ENCODE peak calls at places on chromosomes 16 and 17, in four cellular contexts. Y is fibroblast of lung, G is H9, N is PC-3. F is an unnamed sample.

GRCh38 chr17:33962857-33963655 is 292.0 kb upstream of the CCL2 start:
- DNase-seq in Y (no peak), G (no peak), N (no peak), F (no peak)

GRCh38 chr16:77838597-77839255 is 50.4 kb downstream of the VAT1L start:
- DNase-seq in Y (no peak), G (no peak), N (no peak), F (no peak)

GRCh38 chr17:50044483-50044882 is 11.4 kb upstream of the ITGA3 start:
- DNase-seq in Y (no peak), G (no peak), N (no peak), F (no peak)

GRCh38 chr16:31696968-31697743 is 169.5 kb downstream of the AHSP start:
- DNase-seq in Y (peak), G (no peak), N (peak), F (no peak)

GRCh38 chr17:48429638-48430586 is at the start of gene SKAP1:
- DNase-seq in Y (no peak), G (peak), N (no peak), F (no peak)

GRCh38 chr16:85401370-85401916 is 211.7 kb upstream of the GSE1 start:
- DNase-seq in Y (no peak), G (no peak), N (no peak), F (peak)

GRCh38 chr17:28916302-28916934 is 13.5 kb upstream of the DHRS13 start:
- DNase-seq in Y (peak), G (no peak), N (no peak), F (peak)

GRCh38 chr17:61757168-61757567 is 106.2 kb downstream of the BRIP1 start:
- DNase-seq in Y (no peak), G (no peak), N (no peak), F (no peak)

GRCh38 chr16:57480127-57480753 is 6.1 kb downstream of the DOK4 start:
- DNase-seq in Y (peak), G (no peak), N (no peak), F (no peak)

GRCh38 chr17:17110520-17110919 is 68.3 kb downstream of the MPRIP start:
- DNase-seq in Y (no peak), G (no peak), N (no peak), F (no peak)

GRCh38 chr16:15041260-15042011 is 14.4 kb downstream of the NTAN1 start:
- DNase-seq in Y (peak), G (peak), N (no peak), F (no peak)

GRCh38 chr16:25693621-25694020 is 1.9 kb downstream of the HS3ST4 start:
- DNase-seq in Y (no peak), G (no peak), N (no peak), F (no peak)

GRCh38 chr16:4798456-4798855 is 3.3 kb downstream of the SMIM22 start:
- DNase-seq in Y (no peak), G (no peak), N (no peak), F (no peak)

GRCh38 chr17:58096892-58097291 is 13.7 kb downstream of the DYNLL2 start:
- DNase-seq in Y (no peak), G (no peak), N (peak), F (no peak)
- TF ChIP-seq CTCF in Y (no peak), G (peak), N (peak), F (peak)

GRCh38 chr16:11604783-11605563 is 18.3 kb upstream of the LITAF start:
- DNase-seq in Y (peak), G (no peak), N (no peak), F (no peak)

GRCh38 chr16:11602321-11602720 is 15.6 kb upstream of the LITAF start:
- DNase-seq in Y (no peak), G (no peak), N (no peak), F (no peak)

GRCh38 chr16:11601425-11601824 is 14.7 kb upstream of the LITAF start:
- DNase-seq in Y (no peak), G (no peak), N (no peak), F (no peak)

GRCh38 chr16:11601911-11602310 is 15.2 kb upstream of the LITAF start:
- DNase-seq in Y (no peak), G (no peak), N (no peak), F (no peak)

GRCh38 chr16:11603331-11603750 is 16.6 kb upstream of the LITAF start:
- DNase-seq in Y (no peak), G (no peak), N (no peak), F (no peak)
- H2AFZ ChIP-seq in Y (no peak), G (peak), N (no peak), F (no peak)

DNA sequence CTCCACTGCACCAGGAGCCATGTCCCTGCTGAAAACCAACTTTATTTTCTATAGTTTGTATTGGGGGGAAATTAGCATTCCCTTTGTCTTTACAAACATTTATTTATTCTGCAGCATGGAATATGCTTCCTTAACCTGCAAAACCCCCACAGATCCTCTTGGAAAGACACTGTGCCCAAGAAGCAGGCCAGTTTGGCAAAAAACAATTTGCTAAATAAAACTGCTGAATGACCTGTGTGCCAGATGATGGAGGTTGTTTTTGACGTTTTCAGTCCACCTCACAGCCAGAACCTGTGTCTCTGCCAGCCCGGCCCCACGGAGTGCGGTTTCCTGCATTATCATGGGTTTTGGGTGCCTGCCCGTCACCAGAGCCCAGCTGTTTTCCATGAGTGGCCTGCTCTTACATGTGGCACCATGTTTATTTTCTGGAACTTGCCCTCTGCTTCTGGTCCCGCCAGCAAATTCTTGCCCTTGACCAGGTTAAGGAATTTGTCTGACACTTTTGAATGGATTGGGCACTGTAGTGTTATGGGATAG is 26.4 kb downstream of the ORC6 start:
- DNase-seq in Y (no peak), G (no peak), N (no peak), F (no peak)
- TF ChIP-seq CTCF in Y (no peak), G (no peak), N (no peak), F (no peak)

DNA sequence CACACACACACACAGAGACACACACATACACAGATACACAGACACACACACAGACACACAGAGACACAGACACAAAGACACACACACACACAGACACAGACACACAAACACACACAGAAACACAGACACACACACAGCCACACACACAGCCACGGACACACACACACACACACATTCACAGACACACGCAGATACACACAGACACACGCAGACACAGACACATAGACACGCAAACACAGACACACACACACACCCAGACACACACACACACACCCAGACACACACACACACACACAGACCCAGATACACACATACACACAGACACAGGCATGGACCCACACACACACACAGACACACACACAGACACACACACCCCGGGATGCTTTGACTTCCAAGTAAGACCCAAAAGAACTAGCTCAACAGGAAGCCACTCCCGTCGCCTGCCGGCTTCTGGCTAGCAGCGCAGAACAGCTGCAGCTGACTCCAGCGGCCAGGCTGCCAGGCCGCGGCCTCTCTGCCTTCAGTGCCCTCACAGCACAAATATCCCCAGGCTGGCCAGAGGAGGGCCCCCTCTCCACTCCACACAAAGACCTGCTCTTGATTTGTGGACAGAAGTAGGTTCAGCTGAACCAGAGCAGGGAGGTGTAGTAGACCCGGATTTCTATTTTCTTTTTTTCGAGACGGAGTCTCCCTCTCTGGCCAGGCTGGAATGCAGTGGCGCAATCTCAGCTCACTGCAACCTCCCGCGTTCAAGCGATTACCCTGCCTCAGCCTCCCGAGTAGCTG is 6.0 kb upstream of the CHRNE start:
- DNase-seq in Y (peak), G (peak), N (peak), F (peak)
- H2AFZ ChIP-seq in Y (peak), G (no peak), N (peak), F (no peak)

GRCh38 chr17:56629450-56630187 is 36.1 kb downstream of the NOG start:
- DNase-seq in Y (peak), G (peak), N (peak), F (peak)
- TF ChIP-seq CTCF in Y (peak), G (peak), N (peak), F (peak)

DNA sequence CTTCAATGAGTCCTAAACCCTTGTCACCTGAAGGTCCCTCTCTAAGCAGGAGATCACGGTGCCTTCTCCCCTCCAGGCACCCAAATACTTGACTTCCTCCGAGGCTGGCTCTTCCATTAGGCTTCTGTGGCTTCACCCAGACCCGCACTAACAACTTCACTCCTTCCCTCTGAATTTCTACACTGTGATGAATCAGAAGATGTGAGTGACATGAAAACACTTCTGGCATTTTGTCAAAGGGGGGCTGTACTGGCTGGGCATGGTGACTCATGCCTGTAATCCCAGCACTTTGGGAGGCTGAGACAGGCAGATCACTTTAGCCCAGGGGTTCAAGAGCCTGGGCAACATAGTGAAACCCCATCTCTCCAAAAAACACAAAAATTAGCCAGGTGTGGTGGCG is 72.6 kb upstream of the CNEP1R1 start:
- DNase-seq in Y (peak), G (no peak), N (peak), F (no peak)
- H2AFZ ChIP-seq in Y (no peak), G (no peak), N (no peak), F (no peak)

GRCh38 chr16:88811850-88812736 is at the start of gene APRT:
- DNase-seq in Y (peak), G (peak), N (peak), F (peak)
- TF ChIP-seq CTCF in Y (peak), G (peak), N (no peak), F (no peak)

GRCh38 chr17:3904486-3904885 is 11.6 kb upstream of the CAMKK1 start:
- DNase-seq in Y (no peak), G (no peak), N (no peak), F (no peak)
- H2AFZ ChIP-seq in Y (no peak), G (no peak), N (no peak), F (no peak)

GRCh38 chr17:70621593-70621992 is 452.3 kb downstream of the KCNJ2 start:
- DNase-seq in Y (peak), G (no peak), N (no peak), F (no peak)

GRCh38 chr17:70624208-70624607 is 454.9 kb downstream of the KCNJ2 start:
- DNase-seq in Y (no peak), G (no peak), N (no peak), F (no peak)

GRCh38 chr17:70622382-70623260 is 453.3 kb downstream of the KCNJ2 start:
- DNase-seq in Y (peak), G (peak), N (peak), F (peak)
- TF ChIP-seq CTCF in Y (peak), G (peak), N (peak), F (peak)